ENCODE peak calls at places on chromosomes 7 and 10, in four cellular contexts. G, T, X and Q are unnamed samples.

GRCh38 chr10:116669080-116669479 is 48.3 kb downstream of the PNLIPRP2 start:
- DNase-seq in G (no peak), X (no peak), T (no peak), Q (no peak)

GRCh38 chr7:92695308-92696261 is 105.4 kb upstream of the FAM133B start:
- DNase-seq in G (peak; percentile 88), T (no peak), X (peak; percentile 38), Q (no peak)

GRCh38 chr7:128030263-128030998 is 806 bp downstream of the LRRC4 start:
- DNase-seq in X (no peak), G (no peak), T (no peak), Q (no peak)

GRCh38 chr10:17060289-17060688 is 69.3 kb downstream of the CUBN start:
- DNase-seq in X (no peak), G (no peak), T (no peak), Q (no peak)

GRCh38 chr7:41256186-41256945 is 446.5 kb downstream of the INHBA start:
- DNase-seq in T (no peak), G (no peak), X (peak; percentile 69), Q (no peak)

GRCh38 chr7:1651031-1651446 is 19.0 kb upstream of the ELFN1 start:
- DNase-seq in G (no peak), T (no peak), X (no peak), Q (no peak)

GRCh38 chr10:89182894-89183293 is 24.2 kb downstream of the CH25H start:
- DNase-seq in G (no peak), X (no peak), T (no peak), Q (no peak)

GRCh38 chr7:35716038-35716803 is 21.3 kb upstream of the HERPUD2 start:
- DNase-seq in T (no peak), G (no peak), X (no peak), Q (no peak)

GRCh38 chr10:77943086-77943901 is 16.7 kb upstream of the DLG5 start:
- DNase-seq in X (peak; percentile 91), T (no peak), G (peak; percentile 89), Q (no peak)

GRCh38 chr10:44853148-44853734 is 57.9 kb upstream of the TMEM72 start:
- DNase-seq in T (no peak), G (peak; percentile 10), X (peak; percentile 22), Q (no peak)

GRCh38 chr7:99860281-99861127 is 16.3 kb downstream of the OR2AE1 start:
- DNase-seq in X (peak; percentile 83), G (peak; percentile 34), T (no peak), Q (no peak)

GRCh38 chr10:131870411-131870810 is 30.4 kb upstream of the PPP2R2D start:
- DNase-seq in G (no peak), T (no peak), X (no peak), Q (no peak)

GRCh38 chr7:19051767-19052375 is 65.6 kb downstream of the TWIST1 start:
- DNase-seq in X (peak; percentile 44), T (no peak), G (peak; percentile 14), Q (no peak)

GRCh38 chr7:82694020-82694419 is 250.4 kb upstream of the CACNA2D1 start:
- DNase-seq in G (no peak), X (peak; percentile 33), T (no peak), Q (no peak)

GRCh38 chr10:49113741-49114141 is 1.6 kb downstream of the VSTM4 start:
- DNase-seq in X (no peak), G (no peak), T (no peak), Q (no peak)

GRCh38 chr10:3982746-3983442 is 197.9 kb upstream of the KLF6 start:
- DNase-seq in X (no peak), G (no peak), T (no peak), Q (no peak)

GRCh38 chr10:89242340-89242680 is 9.3 kb downstream of the LIPA start:
- DNase-seq in X (peak; percentile 42), G (no peak), T (no peak), Q (no peak)